ENCODE peak calls at places on chromosomes 12 and 14, in seven cellular contexts. S is endodermal cell; G is left lung; Z is body of pancreas; A is MM.1S; U is CD8-positive, alpha-beta memory T cell; X is stomach. B is an unnamed sample. For H3K4me1 and H3K36me3, the result is how much of the 10 kb centered on the place peaks cover.

GRCh38 chr14:76919811-76920571 is 93.8 kb downstream of the LRRC74A start:
- DNase-seq in U (no peak), G (peak), X (peak), Z (peak), A (no peak), S (peak), B (peak)

GRCh38 chr12:4036872-4037271 is 163.7 kb upstream of the PARP11 start:
- DNase-seq in S (no peak), A (no peak), Z (no peak), X (no peak), U (no peak), G (no peak), B (no peak)

GRCh38 chr14:51867753-51868152 is 7.3 kb downstream of the GNG2 start:
- DNase-seq in Z (no peak), U (no peak), S (no peak), X (no peak), G (no peak), A (no peak), B (no peak)

GRCh38 chr14:69845787-69846186 is 33.4 kb upstream of the SMOC1 start:
- DNase-seq in S (no peak), X (no peak), G (no peak), U (no peak), A (no peak), Z (no peak), B (no peak)

GRCh38 chr12:53676715-53677611 is 1.1 kb upstream of the ATP5MC2 start:
- DNase-seq in S (peak), A (no peak), U (no peak), Z (peak), X (peak), G (peak), B (peak)

GRCh38 chr12:116773276-116773731 is 35.2 kb downstream of the RNFT2 start:
- DNase-seq in S (peak), Z (no peak), A (no peak), X (no peak), U (no peak), G (no peak), B (no peak)

GRCh38 chr12:16553457-16553856 is 52.5 kb downstream of the LMO3 start:
- DNase-seq in U (no peak), G (no peak), A (no peak), S (no peak), X (no peak), Z (no peak), B (no peak)

GRCh38 chr12:56687225-56688128 is 607 bp downstream of the PTGES3 start:
- DNase-seq in Z (peak), A (peak), G (peak), S (peak), X (peak), U (peak), B (peak)

GRCh38 chr14:74825008-74825407 is 50.9 kb downstream of the PROX2 start:
- DNase-seq in G (no peak), Z (no peak), S (no peak), X (no peak), U (no peak), A (no peak), B (no peak)

GRCh38 chr12:2607881-2608607 is 186.7 kb upstream of the FKBP4 start:
- DNase-seq in Z (no peak), S (no peak), U (no peak), G (no peak), X (no peak), A (no peak), B (no peak)

GRCh38 chr12:28051516-28052456 is 79.3 kb upstream of the PTHLH start:
- DNase-seq in X (no peak), A (no peak), S (no peak), U (no peak), Z (no peak), G (no peak), B (peak)

GRCh38 chr14:94382684-94383663 is 5.4 kb downstream of the SERPINA1 start:
- DNase-seq in A (no peak), U (no peak), S (peak), X (no peak), G (peak), Z (no peak), B (no peak)

GRCh38 chr14:67426983-67427601 is 15.1 kb upstream of the PLEK2 start:
- DNase-seq in S (peak), U (peak), A (peak), Z (peak), G (peak), X (peak), B (peak)

GRCh38 chr12:30913323-30913722 is 13.2 kb upstream of the TSPAN11 start:
- DNase-seq in U (no peak), Z (no peak), X (no peak), S (no peak), A (no peak), G (no peak), B (no peak)

GRCh38 chr12:91651728-91652127 is 469.1 kb upstream of the DCN start:
- DNase-seq in U (no peak), A (no peak), G (no peak), X (no peak), Z (no peak), S (no peak), B (no peak)

GRCh38 chr14:69848903-69849391 is 30.3 kb upstream of the SMOC1 start:
- DNase-seq in G (no peak), A (no peak), Z (peak), S (no peak), X (no peak), U (no peak), B (no peak)

GRCh38 chr12:108117163-108117849 is 11.8 kb upstream of the WSCD2 start:
- DNase-seq in X (no peak), U (no peak), S (peak), G (no peak), Z (no peak), A (no peak), B (no peak)

GRCh38 chr12:13177373-13177772 is 19.2 kb upstream of the EMP1 start:
- DNase-seq in S (peak), U (no peak), A (no peak), X (no peak), Z (no peak), G (no peak), B (no peak)

GRCh38 chr14:58200480-58200841 is 512 bp downstream of the ACTR10 start:
- DNase-seq in A (no peak), S (no peak), U (no peak), X (no peak), Z (no peak), G (no peak), B (no peak)

GRCh38 chr12:26011099-26011498 is 52.6 kb downstream of the RASSF8 start:
- DNase-seq in S (no peak), G (no peak), Z (no peak), A (no peak), X (no peak), U (no peak), B (no peak)

GRCh38 chr12:79858518-79858917 is 76.4 kb downstream of the PPP1R12A start:
- DNase-seq in U (no peak), Z (no peak), A (no peak), G (no peak), S (no peak), X (no peak), B (no peak)

GRCh38 chr12:8911606-8912268 is 2.6 kb upstream of the PHC1 start:
- DNase-seq in X (no peak), A (no peak), G (no peak), U (no peak), S (peak), Z (no peak), B (no peak)

GRCh38 chr14:96748371-96748770 is 48.8 kb upstream of the VRK1 start:
- DNase-seq in A (no peak), Z (no peak), S (no peak), X (no peak), G (no peak), U (no peak), B (no peak)

GRCh38 chr12:78824918-78825317 is 39.7 kb upstream of the SYT1 start:
- DNase-seq in U (no peak), A (no peak), G (no peak), X (no peak), S (no peak), Z (no peak), B (no peak)

GRCh38 chr12:20885116-20885515 is 74.6 kb downstream of the SLCO1B3 start:
- DNase-seq in A (no peak), Z (no peak), U (no peak), S (no peak), G (no peak), X (no peak), B (no peak)

GRCh38 chr12:25623816-25624215 is 70.7 kb upstream of the LMNTD1 start:
- DNase-seq in S (no peak), G (no peak), A (no peak), X (no peak), U (no peak), Z (no peak), B (no peak)

GRCh38 chr12:68911197-68911718 is 21.7 kb downstream of the CPM start:
- DNase-seq in X (no peak), U (no peak), Z (peak), S (no peak), A (no peak), G (no peak), B (no peak)

GRCh38 chr14:81990312-81990761 is 456.7 kb upstream of the SEL1L start:
- DNase-seq in A (peak), U (no peak), Z (peak), S (peak), G (no peak), X (peak), B (no peak)

GRCh38 chr14:36655963-36656768 is 5.5 kb upstream of the PAX9 start:
- DNase-seq in G (no peak), Z (peak), U (no peak), X (no peak), S (peak), A (no peak), B (peak)

GRCh38 chr12:85805654-85806053 is 30.6 kb downstream of the RASSF9 start:
- DNase-seq in A (no peak), S (no peak), U (no peak), Z (no peak), X (no peak), G (no peak), B (no peak)

GRCh38 chr14:54597795-54598443 is 31.0 kb downstream of the SAMD4A start:
- DNase-seq in Z (no peak), G (no peak), S (no peak), U (no peak), A (no peak), X (no peak), B (no peak)

GRCh38 chr12:131607658-131608447 is 103.0 kb upstream of the SFSWAP start:
- DNase-seq in Z (no peak), G (no peak), U (no peak), X (no peak), A (peak), S (no peak), B (no peak)

GRCh38 chr12:29889737-29890136 is 106.0 kb upstream of the TMTC1 start:
- DNase-seq in A (no peak), U (no peak), X (peak), G (no peak), S (peak), Z (peak), B (no peak)

GRCh38 chr12:1913377-1914115 is 4.9 kb downstream of the CACNA2D4 start:
- DNase-seq in S (peak), U (no peak), G (no peak), Z (no peak), X (peak), A (no peak), B (no peak)

GRCh38 chr14:70808023-70808401 is 1.3 kb downstream of the MAP3K9 start:
- DNase-seq in U (peak), X (peak), A (peak), S (no peak), G (peak), Z (peak), B (no peak)

GRCh38 chr14:82432531-82432930 is 898.9 kb upstream of the SEL1L start:
- DNase-seq in Z (no peak), U (no peak), A (no peak), G (no peak), S (no peak), X (no peak), B (no peak)

GRCh38 chr12:132277961-132278360 is 51.4 kb downstream of the GALNT9 start:
- DNase-seq in G (no peak), U (no peak), A (no peak), S (no peak), Z (no peak), X (no peak), B (peak)

GRCh38 chr12:61521258-61521657 is 738.9 kb upstream of the USP15 start:
- DNase-seq in G (no peak), S (no peak), U (no peak), X (no peak), Z (no peak), A (no peak), B (no peak)

GRCh38 chr12:6828671-6829531 is 694 bp downstream of the P3H3 start:
- DNase-seq in A (no peak), X (peak), Z (peak), U (no peak), G (peak), S (peak), B (peak)

GRCh38 chr14:65224799-65225198 is 122.5 kb upstream of the MAX start:
- DNase-seq in A (no peak), G (no peak), Z (peak), U (no peak), X (peak), S (no peak), B (no peak)
- H3K4me1 ChIP-seq in A (under half), G (under half), Z (half or more), U (under half), X (half or more), S (under half), B (under half)

GRCh38 chr12:110600254-110600653 is 13.7 kb upstream of the TCTN1 start:
- DNase-seq in Z (no peak), G (no peak), X (no peak), S (no peak), U (no peak), A (peak), B (no peak)

DNA sequence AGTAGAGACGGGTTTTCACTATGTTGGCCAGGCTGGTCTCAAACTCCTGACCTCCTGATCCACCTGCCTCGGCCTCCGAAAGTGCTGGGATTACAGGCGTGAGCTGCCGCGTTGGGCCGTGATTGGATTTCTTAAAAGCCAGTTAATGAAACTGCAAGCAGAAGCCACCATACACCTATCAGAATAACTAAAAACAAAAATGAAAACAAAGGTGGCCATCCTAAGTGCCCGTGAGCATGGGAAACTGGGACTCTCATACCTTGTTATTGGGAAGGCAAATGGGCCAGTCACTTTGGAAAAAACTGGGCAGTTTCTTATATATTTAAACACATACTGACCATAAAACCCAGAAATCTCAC is 7.7 kb upstream of the TCTN1 start:
- DNase-seq in U (no peak), G (no peak), Z (no peak), S (no peak), X (no peak), A (no peak), B (no peak)
- H3K4me3 ChIP-seq in U (peak), G (peak), Z (no peak), S (no peak), X (peak), A (peak), B (no peak)

GRCh38 chr14:102203382-102203781 is 63.7 kb downstream of the WDR20 start:
- DNase-seq in S (no peak), G (no peak), U (no peak), Z (no peak), A (no peak), X (no peak), B (no peak)
- H3K36me3 ChIP-seq in S (under half), G (under half), U (under half), Z (under half), A (under half), X (half or more), B (under half)

GRCh38 chr14:29144598-29144997 is 378.0 kb downstream of the FOXG1 start:
- DNase-seq in S (no peak), G (no peak), Z (no peak), A (no peak), U (no peak), X (no peak), B (no peak)

DNA sequence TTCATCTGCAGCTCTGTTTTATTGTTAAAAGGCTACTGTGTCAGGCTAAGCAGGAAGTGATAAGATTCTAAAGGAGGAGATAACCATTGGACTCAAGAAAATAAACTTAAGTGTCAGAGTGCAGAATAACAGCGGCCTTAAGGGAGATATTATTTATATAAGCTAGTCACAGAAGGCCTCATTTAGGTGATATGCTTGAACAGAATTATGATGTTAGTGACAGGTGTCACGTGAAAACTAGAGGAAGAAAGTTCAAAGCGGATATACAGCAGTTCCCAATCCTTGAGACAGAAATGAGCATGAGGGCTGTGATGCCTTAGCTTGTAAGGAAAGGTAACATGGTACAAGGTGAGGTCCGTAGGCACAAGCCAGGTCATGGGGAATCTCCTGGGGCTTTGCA is 373.5 kb downstream of the FOXG1 start:
- DNase-seq in U (no peak), S (no peak), G (no peak), A (no peak), X (no peak), Z (no peak), B (no peak)
- H3K4me1 ChIP-seq in U (under half), S (under half), G (under half), A (under half), X (under half), Z (under half), B (under half)

DNA sequence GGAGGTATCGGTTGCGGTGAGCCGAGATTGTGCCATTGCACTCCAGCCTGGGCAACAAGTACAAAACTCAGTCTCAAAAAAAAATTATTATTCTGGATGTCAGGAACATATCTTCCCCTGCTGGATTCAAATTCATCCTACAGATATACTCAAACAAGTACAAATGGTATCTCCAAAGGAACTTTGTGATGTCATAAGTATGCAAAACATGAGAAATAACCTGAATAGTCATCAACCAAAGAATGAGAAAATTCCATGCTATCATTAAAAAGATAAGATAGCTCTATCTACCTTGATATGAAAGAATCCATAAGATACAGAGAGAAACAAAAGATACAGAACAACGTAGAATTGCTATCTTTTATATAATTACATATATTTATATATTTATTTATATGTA is 67.7 kb downstream of the EEA1 start:
- DNase-seq in U (no peak), X (no peak), Z (no peak), S (no peak), A (no peak), G (no peak), B (no peak)
- H3K4me3 ChIP-seq in U (no peak), X (no peak), Z (no peak), S (no peak), A (no peak), G (no peak), B (no peak)